ENCODE peak calls at places on chromosomes 4 and X, in ten cellular contexts. One of them, this sample, is unnamed.

GRCh38 chr4:173448557-173448918 is 49.6 kb upstream of the SCRG1 start:
- DNase-seq in NB4: no peak
- DNase-seq in astrocyte: peak
- DNase-seq in AG10803: peak
- DNase-seq in epithelial cell of esophagus: no peak
- DNase-seq in upper lobe of right lung: no peak
- DNase-seq in AG09309: peak
- DNase-seq in psoas muscle: no peak
- DNase-seq in BJ: peak
- DNase-seq in lung: no peak
- DNase-seq in this sample: peak

GRCh38 chr4:76856183-76856969 is 41.6 kb downstream of the SOWAHB start:
- DNase-seq in NB4: no peak
- DNase-seq in astrocyte: peak
- DNase-seq in AG10803: peak
- DNase-seq in epithelial cell of esophagus: no peak
- DNase-seq in upper lobe of right lung: no peak
- DNase-seq in AG09309: peak
- DNase-seq in psoas muscle: no peak
- DNase-seq in BJ: peak
- DNase-seq in lung: no peak
- DNase-seq in this sample: peak

GRCh38 chr4:531076-531475 is 32.1 kb downstream of the PIGG start:
- DNase-seq in NB4: no peak
- DNase-seq in astrocyte: no peak
- DNase-seq in AG10803: no peak
- DNase-seq in epithelial cell of esophagus: no peak
- DNase-seq in upper lobe of right lung: no peak
- DNase-seq in AG09309: no peak
- DNase-seq in psoas muscle: no peak
- DNase-seq in BJ: no peak
- DNase-seq in lung: no peak
- DNase-seq in this sample: no peak

GRCh38 chr4:80586716-80587115 is 251.2 kb downstream of the CFAP299 start:
- DNase-seq in NB4: no peak
- DNase-seq in astrocyte: no peak
- DNase-seq in AG10803: no peak
- DNase-seq in epithelial cell of esophagus: peak
- DNase-seq in upper lobe of right lung: no peak
- DNase-seq in AG09309: no peak
- DNase-seq in psoas muscle: no peak
- DNase-seq in BJ: no peak
- DNase-seq in lung: no peak
- DNase-seq in this sample: no peak

GRCh38 chrX:30060718-30061117 is 154.6 kb upstream of the MAGEB2 start:
- DNase-seq in NB4: peak
- DNase-seq in astrocyte: no peak
- DNase-seq in AG10803: no peak
- DNase-seq in epithelial cell of esophagus: peak
- DNase-seq in upper lobe of right lung: no peak
- DNase-seq in AG09309: no peak
- DNase-seq in psoas muscle: no peak
- DNase-seq in BJ: no peak
- DNase-seq in lung: no peak
- DNase-seq in this sample: peak

GRCh38 chr4:521636-522330 is 22.8 kb downstream of the PIGG start:
- DNase-seq in NB4: no peak
- DNase-seq in astrocyte: no peak
- DNase-seq in AG10803: no peak
- DNase-seq in epithelial cell of esophagus: no peak
- DNase-seq in upper lobe of right lung: no peak
- DNase-seq in AG09309: no peak
- DNase-seq in psoas muscle: no peak
- DNase-seq in BJ: no peak
- DNase-seq in lung: no peak
- DNase-seq in this sample: no peak

GRCh38 chrX:152806035-152806434 is 24.5 kb downstream of the CETN2 start:
- DNase-seq in NB4: no peak
- DNase-seq in astrocyte: no peak
- DNase-seq in AG10803: no peak
- DNase-seq in epithelial cell of esophagus: no peak
- DNase-seq in upper lobe of right lung: no peak
- DNase-seq in AG09309: no peak
- DNase-seq in psoas muscle: no peak
- DNase-seq in BJ: no peak
- DNase-seq in lung: no peak
- DNase-seq in this sample: no peak

GRCh38 chr4:1261107-1261928 is 12.4 kb upstream of the CTBP1 start:
- DNase-seq in NB4: no peak
- DNase-seq in astrocyte: no peak
- DNase-seq in AG10803: no peak
- DNase-seq in epithelial cell of esophagus: no peak
- DNase-seq in upper lobe of right lung: no peak
- DNase-seq in AG09309: no peak
- DNase-seq in psoas muscle: no peak
- DNase-seq in BJ: no peak
- DNase-seq in lung: no peak
- DNase-seq in this sample: no peak

GRCh38 chr4:82419451-82419850 is 10.8 kb downstream of the HNRNPDL start:
- DNase-seq in NB4: peak
- DNase-seq in astrocyte: no peak
- DNase-seq in AG10803: no peak
- DNase-seq in epithelial cell of esophagus: no peak
- DNase-seq in upper lobe of right lung: no peak
- DNase-seq in AG09309: no peak
- DNase-seq in psoas muscle: no peak
- DNase-seq in BJ: no peak
- DNase-seq in lung: no peak
- DNase-seq in this sample: no peak

GRCh38 chrX:1417921-1418875 is 26.3 kb upstream of the SLC25A6 start:
- DNase-seq in NB4: no peak
- DNase-seq in astrocyte: no peak
- DNase-seq in AG10803: no peak
- DNase-seq in epithelial cell of esophagus: no peak
- DNase-seq in upper lobe of right lung: peak
- DNase-seq in AG09309: no peak
- DNase-seq in psoas muscle: no peak
- DNase-seq in BJ: no peak
- DNase-seq in lung: no peak
- DNase-seq in this sample: no peak

GRCh38 chrX:115419094-115419493 is 129.6 kb downstream of the LUZP4 start:
- DNase-seq in NB4: no peak
- DNase-seq in astrocyte: peak
- DNase-seq in AG10803: no peak
- DNase-seq in epithelial cell of esophagus: no peak
- DNase-seq in upper lobe of right lung: no peak
- DNase-seq in AG09309: no peak
- DNase-seq in psoas muscle: no peak
- DNase-seq in BJ: no peak
- DNase-seq in lung: no peak
- DNase-seq in this sample: no peak

GRCh38 chr4:41067369-41067768 is 147.0 kb downstream of the APBB2 start:
- DNase-seq in NB4: no peak
- DNase-seq in astrocyte: no peak
- DNase-seq in AG10803: peak
- DNase-seq in epithelial cell of esophagus: no peak
- DNase-seq in upper lobe of right lung: no peak
- DNase-seq in AG09309: no peak
- DNase-seq in psoas muscle: no peak
- DNase-seq in BJ: no peak
- DNase-seq in lung: no peak
- DNase-seq in this sample: no peak

GRCh38 chr4:88792268-88792781 is 94.7 kb upstream of the NAP1L5 start:
- DNase-seq in NB4: no peak
- DNase-seq in astrocyte: peak
- DNase-seq in AG10803: peak
- DNase-seq in epithelial cell of esophagus: peak
- DNase-seq in upper lobe of right lung: no peak
- DNase-seq in AG09309: peak
- DNase-seq in psoas muscle: no peak
- DNase-seq in BJ: peak
- DNase-seq in lung: no peak
- DNase-seq in this sample: peak

GRCh38 chr4:165931741-165932140 is 58.7 kb downstream of the TLL1 start:
- DNase-seq in NB4: no peak
- DNase-seq in astrocyte: no peak
- DNase-seq in AG10803: no peak
- DNase-seq in epithelial cell of esophagus: no peak
- DNase-seq in upper lobe of right lung: no peak
- DNase-seq in AG09309: no peak
- DNase-seq in psoas muscle: no peak
- DNase-seq in BJ: no peak
- DNase-seq in lung: no peak
- DNase-seq in this sample: no peak

GRCh38 chr4:7411896-7412585 is 22.7 kb downstream of the PSAPL1 start:
- DNase-seq in NB4: no peak
- DNase-seq in astrocyte: no peak
- DNase-seq in AG10803: no peak
- DNase-seq in epithelial cell of esophagus: no peak
- DNase-seq in upper lobe of right lung: peak
- DNase-seq in AG09309: no peak
- DNase-seq in psoas muscle: no peak
- DNase-seq in BJ: no peak
- DNase-seq in lung: no peak
- DNase-seq in this sample: no peak

DNA sequence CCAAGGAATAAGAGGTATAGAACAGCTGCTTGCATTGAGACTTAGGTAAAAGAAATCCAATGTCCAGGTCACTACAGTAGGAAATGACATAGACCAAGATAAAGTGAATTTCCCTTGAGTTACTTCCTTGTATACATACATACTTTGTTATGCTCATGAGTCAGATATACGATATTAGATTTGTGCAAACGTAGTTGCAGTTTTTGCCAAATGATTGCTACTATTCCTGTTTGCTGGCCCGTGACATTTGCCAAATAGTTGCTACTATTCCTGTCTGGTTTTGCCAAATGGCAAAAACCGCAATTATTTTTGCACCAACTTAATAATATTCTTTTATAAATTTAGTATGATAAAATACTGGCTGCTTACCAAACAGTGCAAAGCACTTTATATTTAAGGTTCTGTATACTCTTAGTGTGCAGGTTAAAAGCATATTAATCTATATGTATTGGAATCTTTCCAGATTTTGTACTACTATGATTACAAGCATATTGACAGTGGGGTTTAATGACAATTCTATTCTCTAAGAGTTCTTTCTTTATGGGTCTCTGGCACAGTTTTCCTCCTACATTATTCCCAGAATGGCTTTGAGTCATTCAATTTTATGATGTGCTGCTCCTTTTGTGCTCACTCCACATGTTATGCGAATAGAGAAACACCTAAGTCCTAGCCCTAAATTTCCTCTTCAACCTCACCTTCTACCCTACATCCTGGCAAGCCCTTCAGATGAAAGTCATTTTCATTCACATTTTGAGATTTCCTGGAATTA is 210.1 kb upstream of the DIAPH2 start:
- DNase-seq in NB4: no peak
- DNase-seq in astrocyte: no peak
- DNase-seq in AG10803: peak
- DNase-seq in epithelial cell of esophagus: peak
- DNase-seq in upper lobe of right lung: no peak
- DNase-seq in AG09309: no peak
- DNase-seq in psoas muscle: no peak
- DNase-seq in BJ: no peak
- DNase-seq in lung: no peak
- DNase-seq in this sample: peak
- H3K4me3 ChIP-seq in NB4: no peak
- H3K4me3 ChIP-seq in astrocyte: no peak
- H3K4me3 ChIP-seq in AG10803: no peak
- H3K4me3 ChIP-seq in epithelial cell of esophagus: no peak
- H3K4me3 ChIP-seq in upper lobe of right lung: no peak
- H3K4me3 ChIP-seq in AG09309: no peak
- H3K4me3 ChIP-seq in psoas muscle: no peak
- H3K4me3 ChIP-seq in BJ: no peak
- H3K4me3 ChIP-seq in lung: no peak
- H3K4me3 ChIP-seq in this sample: no peak

GRCh38 chr4:46329118-46329976 is 60.6 kb downstream of the GABRA2 start:
- DNase-seq in NB4: peak
- DNase-seq in astrocyte: no peak
- DNase-seq in AG10803: no peak
- DNase-seq in epithelial cell of esophagus: peak
- DNase-seq in upper lobe of right lung: no peak
- DNase-seq in AG09309: no peak
- DNase-seq in psoas muscle: no peak
- DNase-seq in BJ: no peak
- DNase-seq in lung: no peak
- DNase-seq in this sample: no peak
- TF ChIP-seq CTCF in NB4: peak
- TF ChIP-seq CTCF in astrocyte: peak
- TF ChIP-seq CTCF in AG10803: no peak
- TF ChIP-seq CTCF in epithelial cell of esophagus: peak
- TF ChIP-seq CTCF in upper lobe of right lung: no peak
- TF ChIP-seq CTCF in AG09309: no peak
- TF ChIP-seq CTCF in psoas muscle: no peak
- TF ChIP-seq CTCF in BJ: no peak
- TF ChIP-seq CTCF in lung: no peak
- TF ChIP-seq CTCF in this sample: no peak

GRCh38 chrX:11257290-11257689 is 35.9 kb upstream of the AMELX start:
- DNase-seq in NB4: no peak
- DNase-seq in astrocyte: no peak
- DNase-seq in AG10803: no peak
- DNase-seq in epithelial cell of esophagus: no peak
- DNase-seq in upper lobe of right lung: no peak
- DNase-seq in AG09309: no peak
- DNase-seq in psoas muscle: no peak
- DNase-seq in BJ: no peak
- DNase-seq in lung: no peak
- DNase-seq in this sample: no peak
- H3K4me3 ChIP-seq in NB4: no peak
- H3K4me3 ChIP-seq in astrocyte: no peak
- H3K4me3 ChIP-seq in AG10803: no peak
- H3K4me3 ChIP-seq in epithelial cell of esophagus: no peak
- H3K4me3 ChIP-seq in upper lobe of right lung: no peak
- H3K4me3 ChIP-seq in AG09309: no peak
- H3K4me3 ChIP-seq in psoas muscle: no peak
- H3K4me3 ChIP-seq in BJ: no peak
- H3K4me3 ChIP-seq in lung: no peak
- H3K4me3 ChIP-seq in this sample: no peak

DNA sequence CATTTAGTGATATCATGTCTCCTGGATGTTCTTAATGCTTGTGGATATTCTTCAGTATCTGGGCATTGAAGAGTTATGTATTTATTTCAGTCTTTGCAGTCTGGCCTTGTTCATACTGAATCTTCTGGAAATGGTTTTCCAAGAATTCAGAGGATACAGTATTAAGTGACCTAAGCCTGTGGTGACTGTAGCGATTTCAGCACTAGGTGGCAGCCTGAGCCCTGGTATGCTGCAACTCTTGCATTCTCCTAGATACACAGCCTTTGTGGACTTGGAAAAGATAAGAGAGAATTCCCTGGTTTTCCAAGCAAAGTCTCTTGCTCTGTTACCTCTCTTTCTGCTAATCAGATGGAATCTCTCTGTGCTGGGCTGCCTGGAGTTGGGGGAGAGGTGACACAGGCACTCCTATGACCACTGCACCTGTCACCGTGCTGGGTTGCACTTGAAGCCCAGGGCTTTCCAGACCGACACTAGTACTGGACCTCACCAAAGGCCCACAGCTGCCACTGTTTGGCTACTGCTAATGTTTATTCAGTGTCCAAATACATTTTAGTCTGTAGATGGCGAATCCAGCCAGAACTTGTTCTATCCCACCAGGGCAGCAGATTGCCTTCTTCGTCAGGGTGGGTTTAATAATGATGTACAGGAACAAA is 19.3 kb upstream of the SPIN2A start:
- DNase-seq in NB4: peak
- DNase-seq in astrocyte: peak
- DNase-seq in AG10803: peak
- DNase-seq in epithelial cell of esophagus: peak
- DNase-seq in upper lobe of right lung: no peak
- DNase-seq in AG09309: peak
- DNase-seq in psoas muscle: no peak
- DNase-seq in BJ: no peak
- DNase-seq in lung: no peak
- DNase-seq in this sample: peak
- TF ChIP-seq CTCF in NB4: peak
- TF ChIP-seq CTCF in astrocyte: peak
- TF ChIP-seq CTCF in AG10803: peak
- TF ChIP-seq CTCF in epithelial cell of esophagus: peak
- TF ChIP-seq CTCF in upper lobe of right lung: peak
- TF ChIP-seq CTCF in AG09309: peak
- TF ChIP-seq CTCF in psoas muscle: peak
- TF ChIP-seq CTCF in BJ: peak
- TF ChIP-seq CTCF in lung: no peak
- TF ChIP-seq CTCF in this sample: peak